ENCODE peak calls at places on chromosome 1, in seven cellular contexts. M is pancreas, N is kidney, O is transverse colon, F is uterus, U is IMR-90, K is heart left ventricle. J is an unnamed sample.

GRCh38 chr1:156705321-156705917 is at the start of gene CRABP2:
- DNase-seq in M (peak; percentile 75), N (peak; percentile 82), O (peak; percentile 20), F (peak; percentile 51), U (no peak), K (peak; percentile 34), J (peak; percentile 35)

GRCh38 chr1:26016944-26017545 is 4.5 kb upstream of the EXTL1 start:
- DNase-seq in M (no peak), N (no peak), O (no peak), F (no peak), U (no peak), K (no peak), J (no peak)

GRCh38 chr1:91844862-91845528 is 41.0 kb downstream of the TGFBR3 start:
- DNase-seq in M (no peak), N (no peak), O (no peak), F (peak; percentile 68), U (peak; percentile 94), K (no peak), J (no peak)

GRCh38 chr1:39230261-39231190 is 26.0 kb downstream of the MACF1 start:
- DNase-seq in M (no peak), N (no peak), O (peak; percentile 19), F (no peak), U (no peak), K (no peak), J (no peak)

GRCh38 chr1:66476774-66477173 is 57.2 kb upstream of the SGIP1 start:
- DNase-seq in M (no peak), N (no peak), O (no peak), F (no peak), U (peak; percentile 46), K (no peak), J (no peak)

GRCh38 chr1:151513626-151514101 is 2.5 kb downstream of the CGN start:
- DNase-seq in M (peak; percentile 70), N (peak; percentile 90), O (peak; percentile 91), F (no peak), U (peak; percentile 22), K (no peak), J (peak; percentile 86)

GRCh38 chr1:202624088-202624780 is 86.0 kb downstream of the SYT2 start:
- DNase-seq in M (peak; percentile 21), N (no peak), O (no peak), F (no peak), U (no peak), K (no peak), J (no peak)

GRCh38 chr1:183676515-183677189 is 23.5 kb upstream of the APOBEC4 start:
- DNase-seq in M (no peak), N (no peak), O (no peak), F (no peak), U (peak; percentile 74), K (no peak), J (no peak)

GRCh38 chr1:17233675-17234074 is 15.2 kb upstream of the PADI3 start:
- DNase-seq in M (peak; percentile 81), N (peak; percentile 96), O (peak; percentile 88), F (no peak), U (peak; percentile 94), K (no peak), J (peak; percentile 91)

GRCh38 chr1:170790651-170791071 is 126.7 kb downstream of the PRRX1 start:
- DNase-seq in M (no peak), N (no peak), O (no peak), F (no peak), U (peak; percentile 75), K (no peak), J (no peak)

GRCh38 chr1:83850849-83851248 is 148.1 kb downstream of the TTLL7 start:
- DNase-seq in M (no peak), N (no peak), O (no peak), F (no peak), U (no peak), K (no peak), J (no peak)

GRCh38 chr1:115229016-115229415 is 109.0 kb downstream of the NGF start:
- DNase-seq in M (no peak), N (no peak), O (no peak), F (no peak), U (no peak), K (no peak), J (peak; percentile 27)

GRCh38 chr1:66256629-66257575 is 277.1 kb upstream of the SGIP1 start:
- DNase-seq in M (no peak), N (no peak), O (no peak), F (no peak), U (no peak), K (no peak), J (no peak)

GRCh38 chr1:233901495-233901894 is 3.0 kb upstream of the SLC35F3 start:
- DNase-seq in M (no peak), N (no peak), O (no peak), F (no peak), U (no peak), K (no peak), J (no peak)

GRCh38 chr1:229758101-229759036 is 132.3 kb downstream of the URB2 start:
- DNase-seq in M (no peak), N (no peak), O (no peak), F (no peak), U (peak; percentile 1), K (no peak), J (no peak)

GRCh38 chr1:16608838-16609560 is 4.4 kb downstream of the NBPF1 start:
- DNase-seq in M (no peak), N (no peak), O (no peak), F (no peak), U (no peak), K (no peak), J (no peak)

GRCh38 chr1:178538192-178538916 is 25.4 kb downstream of the TEX35 start:
- DNase-seq in M (no peak), N (no peak), O (no peak), F (no peak), U (peak; percentile 88), K (no peak), J (no peak)

GRCh38 chr1:186708578-186709203 is 28.5 kb upstream of the PTGS2 start:
- DNase-seq in M (no peak), N (no peak), O (no peak), F (no peak), U (peak; percentile 62), K (no peak), J (no peak)

GRCh38 chr1:237197470-237198425 is 155.8 kb downstream of the RYR2 start:
- DNase-seq in M (no peak), N (no peak), O (no peak), F (no peak), U (peak; percentile 16), K (no peak), J (no peak)

GRCh38 chr1:24018611-24019580 is 38.8 kb upstream of the SRSF10 start:
- DNase-seq in M (peak; percentile 96), N (peak; percentile 97), O (peak; percentile 97), F (peak; percentile 99), U (peak; percentile 99), K (peak; percentile 96), J (peak; percentile 91)

GRCh38 chr1:233357595-233358446 is 30.3 kb downstream of the MAP3K21 start:
- DNase-seq in M (no peak), N (peak; percentile 78), O (no peak), F (no peak), U (no peak), K (no peak), J (no peak)

DNA sequence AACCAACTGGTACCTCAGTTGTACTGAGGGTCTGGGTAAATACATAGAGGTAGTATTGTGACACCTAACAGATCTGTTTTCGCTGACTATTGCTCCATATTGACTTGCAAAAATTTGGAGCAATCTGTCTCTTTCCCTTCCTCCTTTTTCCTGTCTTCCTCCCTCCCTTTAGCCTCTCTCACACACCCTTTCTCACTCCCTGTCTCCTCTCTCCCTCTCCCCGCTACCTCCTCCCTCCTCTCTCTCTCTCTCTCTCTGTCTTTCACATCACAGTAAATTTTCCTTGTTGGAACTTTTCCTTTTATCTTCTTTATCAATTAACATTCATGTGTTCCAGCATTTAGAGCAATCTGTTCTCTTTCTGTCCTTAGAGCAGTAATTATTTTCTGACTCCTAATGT is 278.2 kb downstream of the NTNG1 start:
- DNase-seq in M (no peak), N (no peak), O (no peak), F (no peak), U (no peak), K (no peak), J (no peak)
- H3K4me3 ChIP-seq in M (no peak overlapping the region), N (no peak overlapping the region), O (no peak overlapping the region), F (no peak overlapping the region), U (no peak overlapping the region), K (no peak overlapping the region), J (no peak overlapping the region)

GRCh38 chr1:49728377-49728776 is 295.4 kb downstream of the AGBL4 start:
- DNase-seq in M (no peak), N (no peak), O (no peak), F (no peak), U (no peak), K (no peak), J (no peak)
- H3K9me3 ChIP-seq in M (no peaks in the 10 kb centered on the region), N (no peaks in the 10 kb centered on the region), O (no peaks in the 10 kb centered on the region), F (no peaks in the 10 kb centered on the region), U (peaks cover 13% of the 10 kb centered on the region), K (no peaks in the 10 kb centered on the region), J (peaks cover 32% of the 10 kb centered on the region)

GRCh38 chr1:7516341-7516740 is 254.8 kb upstream of the VAMP3 start:
- DNase-seq in M (no peak), N (no peak), O (no peak), F (no peak), U (peak; percentile 41), K (peak; percentile 40), J (no peak)
- TF ChIP-seq CTCF in M (no peak), N (no peak), O (no peak), F (no peak), U (no peak), K (no peak), J (no peak)

GRCh38 chr1:33270379-33270778 is 14.1 kb downstream of the ZNF362 start:
- DNase-seq in M (no peak), N (no peak), O (no peak), F (no peak), U (no peak), K (no peak), J (no peak)

GRCh38 chr1:33269621-33270020 is 13.3 kb downstream of the ZNF362 start:
- DNase-seq in M (no peak), N (no peak), O (no peak), F (no peak), U (no peak), K (no peak), J (no peak)

GRCh38 chr1:33267468-33268205 is 11.3 kb downstream of the ZNF362 start:
- DNase-seq in M (no peak), N (no peak), O (no peak), F (no peak), U (no peak), K (no peak), J (no peak)

GRCh38 chr1:33268457-33268856 is 12.2 kb downstream of the ZNF362 start:
- DNase-seq in M (no peak), N (no peak), O (no peak), F (no peak), U (no peak), K (no peak), J (no peak)

DNA sequence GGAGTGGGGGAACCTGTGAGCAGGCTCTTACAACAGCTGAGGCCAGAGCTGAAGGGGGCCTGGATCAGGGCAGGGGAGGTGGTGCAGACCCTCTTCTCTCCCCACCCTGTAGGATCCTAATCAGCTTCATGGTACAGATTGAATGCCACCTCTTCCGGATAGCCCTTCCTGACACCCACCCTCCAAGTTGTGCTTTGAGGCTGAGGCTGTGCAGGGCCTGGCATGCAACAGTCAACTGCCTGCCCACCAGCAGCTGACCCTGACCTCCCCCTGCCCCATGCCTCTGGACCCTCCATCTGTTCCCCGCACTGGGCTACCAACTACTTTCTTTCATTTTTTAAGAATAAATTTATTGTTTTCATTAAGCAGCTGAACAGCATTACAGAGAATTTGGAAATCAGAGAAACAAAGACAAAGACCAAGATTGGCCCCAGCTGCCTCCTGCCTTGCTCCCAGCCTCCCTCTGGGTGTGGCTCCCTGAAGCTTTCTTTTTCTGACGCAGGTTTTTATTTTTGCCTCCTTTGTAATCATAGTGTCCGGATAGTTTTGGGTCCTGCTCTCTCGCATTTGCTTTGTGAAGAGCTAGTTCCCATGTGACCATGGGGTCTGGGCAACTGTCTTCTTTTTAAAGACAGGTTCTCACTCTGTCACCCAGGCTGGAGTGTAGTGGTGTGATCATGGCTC is 12.8 kb downstream of the ZNF362 start:
- DNase-seq in M (no peak), N (no peak), O (no peak), F (no peak), U (no peak), K (no peak), J (no peak)
- H3K4me3 ChIP-seq in M (no peak overlapping the region), N (no peak overlapping the region), O (no peak overlapping the region), F (no peak overlapping the region), U (no peak overlapping the region), K (no peak overlapping the region), J (no peak overlapping the region)

J was measured in mucosa of descending colon.